ENCODE peak calls at places on chromosomes 12 and 14, in four cellular contexts. P is HCT116, I is SK-N-SH, V is HepG2. D is an unnamed sample.

GRCh38 chr14:104393898-104394605 is 185.5 kb upstream of the C14orf180 start:
- DNase-seq in I (peak; percentile 80), P (no peak), V (no peak), D (no peak)

GRCh38 chr12:68416826-68417225 is 84.7 kb upstream of the MDM1 start:
- DNase-seq in V (no peak), P (no peak), I (no peak), D (no peak)

GRCh38 chr12:570949-571794 is 92.1 kb downstream of the NINJ2 start:
- DNase-seq in P (peak; percentile 81), I (no peak), V (peak; percentile 58), D (peak; percentile 95)

GRCh38 chr14:60723218-60724079 is 702 bp downstream of the SIX4 start:
- DNase-seq in P (no peak), V (no peak), I (peak; percentile 72), D (peak; percentile 76)

GRCh38 chr14:104393199-104393897 is 186.2 kb upstream of the C14orf180 start:
- DNase-seq in V (no peak), I (peak; percentile 35), P (no peak), D (no peak)

GRCh38 chr12:132812631-132813305 is 15.9 kb downstream of the GOLGA3 start:
- DNase-seq in P (no peak), V (no peak), I (no peak), D (no peak)

GRCh38 chr14:50997712-50998111 is 53.4 kb upstream of the PYGL start:
- DNase-seq in P (no peak), I (no peak), V (peak; percentile 35), D (peak; percentile 15)

GRCh38 chr12:109793826-109794501 is 39.2 kb downstream of the TRPV4 start:
- DNase-seq in I (no peak), V (no peak), P (no peak), D (no peak)

GRCh38 chr12:123035841-123036240 is 55.4 kb downstream of the ARL6IP4 start:
- DNase-seq in V (no peak), P (no peak), I (no peak), D (no peak)

GRCh38 chr12:132522586-132523380 is 32.8 kb downstream of the FBRSL1 start:
- DNase-seq in P (no peak), V (no peak), I (no peak), D (no peak)

GRCh38 chr14:54312166-54312801 is 84.5 kb upstream of the CDKN3 start:
- DNase-seq in P (peak; percentile 62), I (no peak), V (no peak), D (peak; percentile 99)

GRCh38 chr12:54301428-54302045 is 722 bp upstream of the NFE2 start:
- DNase-seq in I (no peak), V (peak; percentile 86), P (no peak), D (no peak)

GRCh38 chr12:20798561-20798960 is 11.9 kb upstream of the SLCO1B3 start:
- DNase-seq in I (peak; percentile 14), V (peak; percentile 46), P (peak; percentile 7), D (peak; percentile 4)

GRCh38 chr14:58362798-58363412 is 32.8 kb upstream of the TOMM20L start:
- DNase-seq in P (peak; percentile 21), I (peak; percentile 31), V (peak; percentile 41), D (peak; percentile 33)

GRCh38 chr14:60904381-60904780 is 76.5 kb downstream of the TRMT5 start:
- DNase-seq in V (no peak), P (no peak), I (no peak), D (no peak)

GRCh38 chr14:23085458-23085857 is 9.5 kb downstream of the ACIN1 start:
- DNase-seq in I (no peak), P (no peak), V (no peak), D (no peak)

GRCh38 chr14:87102979-87103378 is 890.0 kb downstream of the GALC start:
- DNase-seq in P (no peak), I (no peak), V (no peak), D (no peak)

GRCh38 chr12:80045594-80045993 is 53.7 kb upstream of the OTOGL start:
- DNase-seq in I (no peak), V (no peak), P (no peak), D (no peak)

GRCh38 chr14:104249706-104250105 is 111.3 kb downstream of the KIF26A start:
- DNase-seq in V (no peak), P (no peak), I (no peak), D (no peak)

GRCh38 chr12:27644446-27644845 is 51.8 kb upstream of the REP15 start:
- DNase-seq in V (no peak), I (no peak), P (no peak), D (no peak)

GRCh38 chr12:15256760-15257159 is 35.5 kb upstream of the RERG start:
- DNase-seq in V (no peak), I (no peak), P (no peak), D (peak; percentile 44)

GRCh38 chr14:55066223-55066622 is 14.8 kb downstream of the MAPK1IP1L start:
- DNase-seq in I (no peak), P (no peak), V (no peak), D (no peak)

GRCh38 chr14:54023027-54023426 is 66.4 kb upstream of the BMP4 start:
- DNase-seq in V (no peak), P (no peak), I (no peak), D (no peak)

GRCh38 chr12:106108187-106108816 is 30.5 kb downstream of the NUAK1 start:
- DNase-seq in P (no peak), V (no peak), I (no peak), D (no peak)

GRCh38 chr14:32560213-32560857 is 231.2 kb downstream of the AKAP6 start:
- DNase-seq in V (peak; percentile 82), I (peak; percentile 59), P (peak; percentile 54), D (peak; percentile 88)

GRCh38 chr12:32223941-32224340 is 117.3 kb downstream of the BICD1 start:
- DNase-seq in V (no peak), I (no peak), P (no peak), D (no peak)

GRCh38 chr12:22190-22529 is 44.4 kb upstream of the IQSEC3 start:
- DNase-seq in I (peak; percentile 34), V (peak; percentile 9), P (no peak), D (no peak)

GRCh38 chr12:23108957-23109356 is 484.0 kb downstream of the ETNK1 start:
- DNase-seq in P (no peak), I (no peak), V (no peak), D (no peak)

GRCh38 chr14:39731912-39732311 is 299.7 kb upstream of the FBXO33 start:
- DNase-seq in P (peak; percentile 2), I (no peak), V (peak; percentile 51), D (no peak)

DNA sequence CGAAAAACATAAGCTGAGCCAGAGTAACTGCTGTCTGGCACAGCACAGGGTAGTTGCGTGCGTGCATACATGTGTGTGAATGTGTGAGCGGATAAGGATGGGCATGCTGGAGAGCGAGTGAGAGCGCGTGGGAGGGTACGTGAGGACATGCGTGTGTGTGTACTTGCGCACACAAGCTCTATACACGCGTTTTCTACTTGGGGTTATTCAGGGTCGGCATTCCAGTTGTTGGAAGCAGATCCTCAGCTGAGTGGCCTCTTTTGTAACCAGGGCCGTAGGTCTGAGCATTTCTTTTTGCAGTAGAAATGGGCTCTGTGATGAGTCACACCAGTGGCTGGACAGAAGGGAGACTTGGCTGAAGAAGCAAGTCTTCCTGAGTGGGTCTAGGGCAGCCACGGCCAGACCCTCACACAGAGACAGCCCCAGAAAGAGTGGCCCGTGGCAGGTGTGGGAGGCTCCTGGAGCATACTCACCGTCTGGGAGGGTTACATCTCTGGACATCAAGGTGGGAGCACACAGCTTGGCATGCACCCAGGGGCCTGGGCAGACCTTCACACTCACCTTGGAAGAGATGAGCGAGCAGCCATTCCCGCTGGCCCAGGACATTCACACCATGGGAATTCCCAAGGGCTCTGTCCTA is 78.0 kb downstream of the LRRC74A start:
- DNase-seq in I (peak; percentile 34), P (no peak), V (no peak), D (no peak)
- TF ChIP-seq JUND in I (peak; percentile 64), P (no peak), V (no peak), D (no peak)

GRCh38 chr14:89957791-89958190 is 2.1 kb downstream of the TDP1 start:
- DNase-seq in V (no peak), P (no peak), I (no peak), D (no peak)
- TF ChIP-seq JUND in V (no peak), P (no peak), I (no peak), D (no peak)

GRCh38 chr14:102958461-102958860 is 36.0 kb downstream of the AMN start:
- DNase-seq in I (no peak), P (no peak), V (no peak), D (no peak)
- TF ChIP-seq JUND in I (no peak), P (no peak), V (no peak), D (no peak)

DNA sequence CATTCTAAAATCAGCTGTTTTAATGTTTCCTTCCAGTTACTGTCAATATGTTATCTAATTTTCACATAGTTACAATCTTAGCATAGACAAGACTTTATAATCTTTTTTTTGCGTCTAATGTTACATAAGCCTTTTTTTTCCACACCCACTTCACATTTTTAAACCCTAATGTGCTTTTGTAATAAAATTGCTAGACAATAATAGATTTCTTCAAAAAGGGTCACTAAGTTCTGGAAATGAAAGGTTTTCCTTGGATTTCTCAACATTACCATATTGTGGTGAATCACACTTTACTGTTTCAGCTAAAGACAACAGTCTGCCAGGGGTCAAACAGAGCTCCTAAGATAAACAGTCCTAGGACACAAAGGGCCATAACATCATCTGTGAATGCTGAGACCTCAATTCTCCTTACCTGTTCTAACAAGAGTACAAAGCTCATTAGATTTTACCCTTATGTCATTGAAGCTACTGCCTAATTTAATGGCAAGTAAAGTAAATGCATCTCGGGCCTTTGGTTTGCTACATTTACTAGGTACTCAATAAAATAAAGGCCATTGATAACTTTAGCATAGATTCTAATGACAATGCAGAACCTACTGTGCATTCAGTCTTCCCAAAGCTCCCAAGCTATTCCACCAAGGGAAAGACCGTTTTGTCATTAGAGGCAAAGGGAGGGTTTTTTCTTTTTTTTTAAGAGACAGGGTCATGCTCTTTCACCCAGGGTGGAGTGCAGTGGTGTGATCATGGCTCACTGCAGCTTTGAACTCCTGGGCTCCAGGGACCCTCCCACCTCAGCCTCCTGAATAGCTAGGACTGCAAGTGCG is 111.2 kb upstream of the SLC38A2 start:
- DNase-seq in P (no peak), I (no peak), V (peak; percentile 94), D (no peak)
- TF ChIP-seq JUND in P (no peak), I (no peak), V (peak; percentile 37), D (no peak)

GRCh38 chr12:65695077-65695865 is 129.0 kb upstream of the HMGA2 start:
- DNase-seq in P (peak; percentile 93), V (peak; percentile 15), I (no peak), D (no peak)
- TF ChIP-seq JUND in P (peak; percentile 83), V (no peak), I (peak; percentile 76), D (no peak)

D was measured in T47D.